ENCODE peak calls at places on chromosome 18, in ten cellular contexts. T, G, K, Y, P, Q, L, M, X and V are unnamed samples.

GRCh38 chr18:6219116-6219717 is 195.5 kb downstream of the L3MBTL4 start:
- DNase-seq in T (no peak), G (no peak), K (no peak), Y (no peak), P (peak), Q (no peak), L (peak), M (peak), X (peak), V (no peak)

GRCh38 chr18:60675801-60676200 is 303.2 kb upstream of the MC4R start:
- DNase-seq in T (no peak), G (no peak), K (no peak), Y (no peak), P (no peak), Q (no peak), L (peak), M (no peak), X (no peak), V (no peak)

GRCh38 chr18:23356915-23357421 is 96.1 kb upstream of the RIOK3 start:
- DNase-seq in T (no peak), G (no peak), K (no peak), Y (no peak), P (no peak), Q (no peak), L (no peak), M (no peak), X (peak), V (no peak)

GRCh38 chr18:31619291-31619690 is 27.6 kb downstream of the TTR start:
- DNase-seq in T (no peak), G (no peak), K (no peak), Y (no peak), P (no peak), Q (no peak), L (no peak), M (no peak), X (no peak), V (peak)

GRCh38 chr18:6546229-6546628 is 131.5 kb upstream of the L3MBTL4 start:
- DNase-seq in T (no peak), G (no peak), K (no peak), Y (no peak), P (no peak), Q (no peak), L (no peak), M (no peak), X (peak), V (peak)

GRCh38 chr18:23077493-23078256 is 57.6 kb upstream of the CABLES1 start:
- DNase-seq in T (no peak), G (no peak), K (no peak), Y (peak), P (no peak), Q (no peak), L (peak), M (no peak), X (no peak), V (no peak)

GRCh38 chr18:13809025-13809384 is 14.9 kb upstream of the MC5R start:
- DNase-seq in T (no peak), G (no peak), K (no peak), Y (no peak), P (no peak), Q (no peak), L (no peak), M (no peak), X (no peak), V (no peak)

GRCh38 chr18:55323051-55323994 is 264.7 kb downstream of the TCF4 start:
- DNase-seq in T (no peak), G (peak), K (no peak), Y (no peak), P (no peak), Q (no peak), L (peak), M (no peak), X (peak), V (no peak)

GRCh38 chr18:55265130-55265675 is 305.9 kb upstream of the CCDC68 start:
- DNase-seq in T (no peak), G (no peak), K (no peak), Y (no peak), P (no peak), Q (no peak), L (no peak), M (no peak), X (no peak), V (no peak)

GRCh38 chr18:48623468-48624220 is 84.8 kb downstream of the CTIF start:
- DNase-seq in T (no peak), G (no peak), K (no peak), Y (peak), P (no peak), Q (no peak), L (no peak), M (no peak), X (peak), V (peak)

GRCh38 chr18:48943333-48943732 is 7.4 kb downstream of the SMAD7 start:
- DNase-seq in T (no peak), G (no peak), K (peak), Y (no peak), P (no peak), Q (no peak), L (peak), M (no peak), X (no peak), V (no peak)